ENCODE peak calls at places on chromosomes 13 and 19, in seven cellular contexts. D is Jurkat, Clone E6-1; I is stimulated activated CD8-positive, alpha-beta memory T cell treated with anti-CD3 and anti-CD28 coated beads, Interleukin-4, amount 100 ng/mL, for 24 hours; C is CD4-positive, alpha-beta T cell; H is T-helper 1 cell; E is T-cell; K is fibroblast of the conjunctiva. S is an unnamed sample.

GRCh38 chr19:37329686-37330085 is 41.2 kb upstream of the ZNF527 start:
- DNase-seq in D (no peak), I (no peak), C (no peak), H (no peak), E (no peak), K (no peak), S (no peak)

GRCh38 chr13:76293751-76294150 is 592.5 kb downstream of the KCTD12 start:
- DNase-seq in D (no peak), I (no peak), C (no peak), H (no peak), E (no peak), K (no peak), S (no peak)

GRCh38 chr19:18044825-18045304 is 36.9 kb downstream of the ARRDC2 start:
- DNase-seq in D (peak), I (peak), C (peak), H (peak), E (peak), K (no peak), S (no peak)

GRCh38 chr19:10769533-10770491 is 51.9 kb downstream of the DNM2 start:
- DNase-seq in D (no peak), I (no peak), C (no peak), H (no peak), E (peak), K (no peak), S (no peak)

GRCh38 chr13:32428581-32429072 is 697 bp upstream of the N4BP2L1 start:
- DNase-seq in D (no peak), I (no peak), C (no peak), H (no peak), E (no peak), K (no peak), S (no peak)

GRCh38 chr13:28093871-28094270 is 6.5 kb downstream of the FLT3 start:
- DNase-seq in D (peak), I (no peak), C (no peak), H (no peak), E (no peak), K (no peak), S (no peak)

GRCh38 chr19:5358173-5358800 is 17.7 kb upstream of the PTPRS start:
- DNase-seq in D (no peak), I (no peak), C (no peak), H (no peak), E (no peak), K (no peak), S (no peak)

GRCh38 chr13:21823949-21824348 is 153.1 kb downstream of the FGF9 start:
- DNase-seq in D (no peak), I (no peak), C (no peak), H (no peak), E (no peak), K (no peak), S (no peak)

GRCh38 chr19:21238670-21239069 is 90.5 kb downstream of the ZNF708 start:
- DNase-seq in D (no peak), I (no peak), C (no peak), H (no peak), E (no peak), K (no peak), S (no peak)

GRCh38 chr19:17805427-17805826 is 10.5 kb downstream of the B3GNT3 start:
- DNase-seq in D (no peak), I (no peak), C (no peak), H (no peak), E (no peak), K (no peak), S (no peak)

GRCh38 chr19:19062454-19063182 is 1.2 kb upstream of the SLC25A42 start:
- DNase-seq in D (no peak), I (no peak), C (no peak), H (no peak), E (no peak), K (no peak), S (no peak)

GRCh38 chr19:38734426-38735256 is 9.6 kb downstream of the CAPN12 start:
- DNase-seq in D (no peak), I (no peak), C (no peak), H (no peak), E (peak), K (no peak), S (no peak)

GRCh38 chr19:2168619-2169424 is 5.1 kb downstream of the DOT1L start:
- DNase-seq in D (no peak), I (peak), C (no peak), H (no peak), E (peak), K (peak), S (no peak)

GRCh38 chr19:18775586-18776287 is 15.4 kb downstream of the COMP start:
- DNase-seq in D (no peak), I (no peak), C (no peak), H (no peak), E (no peak), K (no peak), S (no peak)

GRCh38 chr13:101639711-101640110 is 187.2 kb downstream of the ITGBL1 start:
- DNase-seq in D (no peak), I (no peak), C (no peak), H (no peak), E (no peak), K (no peak), S (no peak)

GRCh38 chr19:489418-490196 is 6.7 kb upstream of the MADCAM1 start:
- DNase-seq in D (no peak), I (no peak), C (no peak), H (no peak), E (no peak), K (no peak), S (no peak)

GRCh38 chr19:18023596-18024212 is 15.7 kb downstream of the ARRDC2 start:
- DNase-seq in D (peak), I (no peak), C (peak), H (peak), E (peak), K (no peak), S (no peak)

GRCh38 chr19:43640424-43640757 is 741 bp upstream of the CADM4 start:
- DNase-seq in D (no peak), I (no peak), C (no peak), H (no peak), E (no peak), K (no peak), S (no peak)

GRCh38 chr19:45451181-45451849 is 16.5 kb upstream of the FOSB start:
- DNase-seq in D (peak), I (no peak), C (peak), H (peak), E (peak), K (no peak), S (no peak)

GRCh38 chr13:65400707-65401106 is 1829.4 kb downstream of the PCDH9 start:
- DNase-seq in D (no peak), I (no peak), C (no peak), H (no peak), E (no peak), K (no peak), S (no peak)

GRCh38 chr13:26601669-26602068 is 44.2 kb downstream of the WASF3 start:
- DNase-seq in D (peak), I (no peak), C (no peak), H (no peak), E (no peak), K (no peak), S (no peak)

GRCh38 chr13:75607447-75607846 is 28.7 kb upstream of the LMO7 start:
- DNase-seq in D (no peak), I (no peak), C (no peak), H (no peak), E (no peak), K (no peak), S (no peak)

GRCh38 chr13:32019612-32020233 is 11.9 kb upstream of the FRY start:
- DNase-seq in D (peak), I (no peak), C (no peak), H (no peak), E (no peak), K (peak), S (no peak)

GRCh38 chr13:51550151-51550550 is 34.1 kb upstream of the WDFY2 start:
- DNase-seq in D (no peak), I (no peak), C (no peak), H (no peak), E (no peak), K (no peak), S (no peak)

GRCh38 chr13:19993024-19993423 is 34.5 kb downstream of the ZMYM2 start:
- DNase-seq in D (no peak), I (no peak), C (no peak), H (no peak), E (no peak), K (no peak), S (no peak)

S was measured in NCI-H1436 treated with DMSO at 0.1 percent for 48 hours.